ENCODE peak calls at places on chromosome 20, in six cellular contexts. B is H54, X is Peyer's patch, W is tibial nerve, F is heart left ventricle, L is suprapubic skin. H is an unnamed sample.

GRCh38 chr20:34420146-34420545 is 57.1 kb downstream of the ITCH start:
- DNase-seq in B (no peak), X (no peak), W (no peak), F (no peak), L (no peak), H (no peak)

GRCh38 chr20:59019217-59019616 is at the start of gene TUBB1:
- DNase-seq in B (no peak), X (no peak), W (no peak), F (no peak), L (no peak), H (no peak)

GRCh38 chr20:45269754-45270270 is 15.4 kb upstream of the SLPI start:
- DNase-seq in B (no peak), X (no peak), W (no peak), F (no peak), L (no peak), H (no peak)

GRCh38 chr20:13212750-13213149 is 8.3 kb upstream of the ISM1 start:
- DNase-seq in B (no peak), X (no peak), W (no peak), F (no peak), L (no peak), H (no peak)

GRCh38 chr20:34333786-34334185 is 29.3 kb upstream of the ITCH start:
- DNase-seq in B (no peak), X (no peak), W (no peak), F (no peak), L (no peak), H (no peak)

GRCh38 chr20:57387945-57388351 is 3.2 kb upstream of the RBM38 start:
- DNase-seq in B (no peak), X (no peak), W (no peak), F (peak), L (peak), H (no peak)

GRCh38 chr20:6660441-6660840 is 107.0 kb upstream of the BMP2 start:
- DNase-seq in B (no peak), X (peak), W (no peak), F (no peak), L (no peak), H (no peak)

GRCh38 chr20:15951711-15952110 is 621.5 kb downstream of the KIF16B start:
- DNase-seq in B (no peak), X (no peak), W (no peak), F (no peak), L (no peak), H (no peak)

GRCh38 chr20:58342104-58342945 is 32.8 kb downstream of the RAB22A start:
- DNase-seq in B (peak), X (no peak), W (no peak), F (no peak), L (no peak), H (no peak)

DNA sequence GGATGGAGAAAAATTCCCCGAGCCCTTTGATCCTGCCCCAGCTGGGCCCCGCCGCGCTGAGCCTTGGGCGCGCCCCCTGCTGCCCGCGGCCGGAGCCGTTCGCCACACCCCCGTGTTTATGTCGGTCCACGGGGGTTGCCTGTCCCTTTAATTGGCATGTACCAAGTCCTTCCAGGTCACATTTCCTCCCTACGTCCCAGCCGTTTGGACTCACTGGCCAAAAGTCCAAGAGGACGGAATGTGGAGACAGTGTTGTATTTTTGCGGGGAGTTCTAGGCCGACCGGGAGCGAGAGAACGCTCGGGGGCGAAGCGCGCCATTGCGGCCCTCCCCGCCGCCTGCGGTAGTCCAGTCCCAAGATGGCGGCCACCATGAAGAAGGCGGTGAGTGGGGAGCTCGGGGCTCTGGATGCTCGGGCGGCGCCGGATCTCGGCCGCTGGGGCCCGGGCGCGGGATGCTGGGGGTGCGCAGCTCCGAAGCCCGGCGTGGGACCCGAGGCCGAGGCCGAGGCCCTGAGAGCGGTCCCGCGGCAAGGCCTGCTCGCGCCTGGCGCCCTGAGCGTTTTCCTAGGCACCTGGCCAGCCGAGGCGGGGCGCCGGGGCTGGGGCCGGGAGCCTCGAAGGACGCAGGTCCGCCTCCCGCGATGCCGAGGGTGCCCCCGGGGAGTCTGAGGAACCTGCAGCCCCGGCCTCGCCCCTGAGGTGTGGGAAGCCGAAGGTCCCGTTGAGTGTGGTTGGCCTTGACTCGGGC is at the start of gene PFDN4:
- DNase-seq in B (peak), X (peak), W (peak), F (peak), L (peak), H (peak)
- TF ChIP-seq POLR2A in B (peak), X (no peak), W (peak), F (no peak), L (no peak), H (peak)

DNA sequence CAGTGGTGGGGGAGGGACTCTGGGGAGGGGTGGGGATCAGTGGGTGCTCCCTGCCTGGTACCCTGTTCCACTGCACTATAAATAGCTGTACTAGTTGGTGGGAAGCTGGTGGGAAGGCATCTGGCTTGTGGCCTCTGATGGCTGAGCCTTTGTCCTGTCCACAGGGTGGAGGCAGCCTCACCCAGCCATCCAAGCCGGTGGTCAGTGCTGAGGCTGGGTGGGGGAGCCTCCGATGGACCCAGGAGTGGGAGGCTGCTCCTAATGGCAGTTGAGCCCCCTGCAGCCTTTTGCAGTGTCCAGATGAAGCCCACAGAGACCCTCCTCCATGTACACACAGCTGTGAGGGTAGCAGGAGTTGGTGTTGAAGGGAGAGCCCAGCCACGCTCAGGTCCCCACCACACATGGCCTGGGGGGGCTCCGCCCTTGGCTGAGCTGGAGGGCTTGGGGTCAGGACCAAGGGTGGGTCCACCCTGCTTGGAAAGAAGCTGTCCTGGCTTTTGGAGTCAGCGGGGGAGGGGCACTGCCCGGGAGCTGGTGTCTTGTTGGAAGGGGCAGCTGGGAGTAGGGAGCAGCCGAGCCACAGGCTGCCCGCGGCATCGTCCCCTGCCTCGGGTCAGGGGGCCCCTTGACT is 2.5 kb downstream of the PPDPF start:
- DNase-seq in B (no peak), X (peak), W (no peak), F (peak), L (peak), H (no peak)
- TF ChIP-seq POLR2A in B (no peak), X (no peak), W (no peak), F (no peak), L (no peak), H (peak)

GRCh38 chr20:20894280-20894679 is 181.8 kb upstream of the RALGAPA2 start:
- DNase-seq in B (no peak), X (no peak), W (no peak), F (no peak), L (no peak), H (no peak)
- TF ChIP-seq POLR2A in B (no peak), X (no peak), W (no peak), F (no peak), L (no peak), H (no peak)

GRCh38 chr20:40843251-40843650 is 154.2 kb upstream of the MAFB start:
- DNase-seq in B (no peak), X (no peak), W (no peak), F (no peak), L (no peak), H (no peak)
- TF ChIP-seq POLR2A in B (no peak), X (no peak), W (no peak), F (no peak), L (no peak), H (no peak)

GRCh38 chr20:48690888-48691287 is 136.9 kb downstream of the PREX1 start:
- DNase-seq in B (no peak), X (peak), W (no peak), F (no peak), L (no peak), H (no peak)
- TF ChIP-seq POLR2A in B (no peak), X (no peak), W (no peak), F (no peak), L (no peak), H (no peak)

GRCh38 chr20:37178839-37179670 is at the start of the genes MROH8 and RPN2:
- DNase-seq in B (peak), X (peak), W (peak), F (peak), L (peak), H (peak)
- TF ChIP-seq POLR2A in B (peak), X (peak), W (peak), F (no peak), L (no peak), H (peak)

DNA sequence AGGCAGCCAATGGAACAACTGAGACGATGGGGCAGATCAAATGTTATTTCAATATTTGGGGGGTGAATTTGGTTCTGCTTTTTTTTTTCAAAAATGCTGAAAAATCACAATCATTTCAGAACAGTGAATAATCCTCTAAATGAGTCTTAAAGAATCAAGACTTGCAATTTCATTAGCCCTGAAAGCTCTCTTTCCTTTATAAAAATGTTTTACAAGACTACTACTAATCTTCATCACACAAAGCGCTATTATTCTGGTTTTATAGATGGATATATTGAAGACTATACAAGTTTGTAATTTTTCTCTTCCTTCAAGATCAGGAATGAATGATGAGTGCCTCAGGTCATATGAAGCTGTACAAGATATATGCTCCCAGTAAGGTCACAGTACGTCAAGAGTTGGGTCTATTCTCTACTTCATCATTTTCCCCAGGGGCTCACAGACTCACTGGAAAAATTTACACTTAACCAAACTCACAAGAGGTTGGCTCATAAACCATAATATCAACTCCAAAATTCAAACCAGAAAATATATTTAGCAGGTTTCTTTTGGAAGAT is 19.5 kb downstream of the RNF24 start:
- DNase-seq in B (no peak), X (no peak), W (no peak), F (no peak), L (no peak), H (no peak)
- TF ChIP-seq POLR2A in B (no peak), X (no peak), W (no peak), F (no peak), L (no peak), H (no peak)

GRCh38 chr20:50193851-50194830 is 3.5 kb downstream of the CEBPB start:
- DNase-seq in B (no peak), X (no peak), W (no peak), F (no peak), L (no peak), H (no peak)
- TF ChIP-seq POLR2A in B (no peak), X (no peak), W (no peak), F (no peak), L (no peak), H (no peak)

GRCh38 chr20:37971561-37972127 is 61.6 kb downstream of the TTI1 start:
- DNase-seq in B (no peak), X (no peak), W (no peak), F (no peak), L (peak), H (no peak)

GRCh38 chr20:37969949-37970855 is 63.1 kb downstream of the TTI1 start:
- DNase-seq in B (no peak), X (no peak), W (no peak), F (no peak), L (peak), H (no peak)

GRCh38 chr20:37970856-37971245 is 62.4 kb downstream of the TTI1 start:
- DNase-seq in B (no peak), X (no peak), W (no peak), F (no peak), L (peak), H (no peak)

GRCh38 chr20:37972256-37973058 is 60.8 kb downstream of the TTI1 start:
- DNase-seq in B (no peak), X (no peak), W (no peak), F (no peak), L (peak), H (no peak)

GRCh38 chr20:37973059-37973910 is 60.0 kb downstream of the TTI1 start:
- DNase-seq in B (no peak), X (no peak), W (no peak), F (no peak), L (peak), H (no peak)
- TF ChIP-seq POLR2A in B (no peak), X (no peak), W (no peak), F (no peak), L (no peak), H (no peak)